ENCODE peak calls at places on chromosomes 13 and 19, in five cellular contexts. One of them, this sample, is unnamed.

GRCh38 chr13:50365300-50365682 is 350.0 kb downstream of the KCNRG start:
- DNase-seq in H1: no peak
- DNase-seq in WTC11: no peak
- DNase-seq in K562: no peak
- DNase-seq in A549: no peak
- DNase-seq in this sample: peak

GRCh38 chr19:7478173-7478842 is 10.5 kb downstream of the PEX11G start:
- DNase-seq in A549: no peak
- DNase-seq in H1: no peak
- DNase-seq in WTC11: no peak
- DNase-seq in K562: no peak
- DNase-seq in this sample: no peak

GRCh38 chr13:110307697-110308376 is 753 bp downstream of the COL4A2 start:
- DNase-seq in A549: peak
- DNase-seq in K562: no peak
- DNase-seq in WTC11: peak
- DNase-seq in H1: peak
- DNase-seq in this sample: peak

GRCh38 chr13:57996717-57997116 is 365.2 kb downstream of the PCDH17 start:
- DNase-seq in A549: no peak
- DNase-seq in WTC11: no peak
- DNase-seq in H1: no peak
- DNase-seq in K562: no peak
- DNase-seq in this sample: no peak

GRCh38 chr13:47025791-47026419 is 129.1 kb upstream of the HTR2A start:
- DNase-seq in K562: no peak
- DNase-seq in WTC11: no peak
- DNase-seq in A549: no peak
- DNase-seq in H1: no peak
- DNase-seq in this sample: no peak

GRCh38 chr19:56689198-56689597 is 17.6 kb upstream of the ZNF835 start:
- DNase-seq in WTC11: no peak
- DNase-seq in A549: no peak
- DNase-seq in K562: no peak
- DNase-seq in H1: no peak
- DNase-seq in this sample: no peak

GRCh38 chr13:106467406-106468122 is 67.9 kb downstream of the EFNB2 start:
- DNase-seq in WTC11: no peak
- DNase-seq in K562: no peak
- DNase-seq in H1: no peak
- DNase-seq in A549: no peak
- DNase-seq in this sample: no peak

GRCh38 chr19:32669205-32669785 is 5.7 kb downstream of the ANKRD27 start:
- DNase-seq in H1: no peak
- DNase-seq in A549: no peak
- DNase-seq in WTC11: no peak
- DNase-seq in K562: no peak
- DNase-seq in this sample: no peak

GRCh38 chr13:45021250-45021649 is 31.9 kb downstream of the GPALPP1 start:
- DNase-seq in WTC11: no peak
- DNase-seq in H1: no peak
- DNase-seq in A549: no peak
- DNase-seq in K562: no peak
- DNase-seq in this sample: no peak

GRCh38 chr13:106393776-106394175 is 141.7 kb downstream of the EFNB2 start:
- DNase-seq in K562: no peak
- DNase-seq in H1: no peak
- DNase-seq in A549: no peak
- DNase-seq in WTC11: no peak
- DNase-seq in this sample: no peak

GRCh38 chr19:51258165-51258564 is 7.3 kb downstream of the SIGLECL1 start:
- DNase-seq in K562: no peak
- DNase-seq in H1: no peak
- DNase-seq in WTC11: no peak
- DNase-seq in A549: no peak
- DNase-seq in this sample: no peak

GRCh38 chr19:51093510-51094345 is 11.0 kb upstream of the KLK14 start:
- DNase-seq in WTC11: no peak
- DNase-seq in K562: no peak
- DNase-seq in A549: no peak
- DNase-seq in H1: no peak
- DNase-seq in this sample: no peak

GRCh38 chr19:51485960-51486359 is 7.6 kb downstream of the CEACAM18 start:
- DNase-seq in K562: no peak
- DNase-seq in A549: no peak
- DNase-seq in H1: no peak
- DNase-seq in WTC11: no peak
- DNase-seq in this sample: no peak

GRCh38 chr13:20911037-20911436 is 8.5 kb upstream of the XPO4 start:
- DNase-seq in H1: no peak
- DNase-seq in A549: no peak
- DNase-seq in K562: no peak
- DNase-seq in WTC11: no peak
- DNase-seq in this sample: no peak

GRCh38 chr19:18481505-18482222 is 40.2 kb downstream of the ELL start:
- DNase-seq in K562: no peak
- DNase-seq in H1: no peak
- DNase-seq in A549: no peak
- DNase-seq in WTC11: no peak
- DNase-seq in this sample: no peak

GRCh38 chr13:66558511-66558910 is 671.6 kb downstream of the PCDH9 start:
- DNase-seq in WTC11: no peak
- DNase-seq in A549: no peak
- DNase-seq in H1: no peak
- DNase-seq in K562: no peak
- DNase-seq in this sample: no peak

GRCh38 chr13:74288361-74288911 is 154.2 kb upstream of the KLF12 start:
- DNase-seq in A549: no peak
- DNase-seq in H1: peak
- DNase-seq in K562: no peak
- DNase-seq in WTC11: peak
- DNase-seq in this sample: peak

GRCh38 chr19:6761053-6761676 is 6.1 kb downstream of the SH2D3A start:
- DNase-seq in A549: peak
- DNase-seq in WTC11: no peak
- DNase-seq in H1: no peak
- DNase-seq in K562: peak
- DNase-seq in this sample: no peak

GRCh38 chr19:35673121-35673804 is 6.9 kb downstream of the UPK1A start:
- DNase-seq in H1: peak
- DNase-seq in WTC11: peak
- DNase-seq in A549: peak
- DNase-seq in K562: peak
- DNase-seq in this sample: peak

GRCh38 chr19:1131718-1132552 is 28.1 kb downstream of the GPX4 start:
- DNase-seq in H1: no peak
- DNase-seq in K562: peak
- DNase-seq in A549: peak
- DNase-seq in WTC11: peak
- DNase-seq in this sample: peak
- TF ChIP-seq MAX in H1: no peak
- TF ChIP-seq MAX in K562: no peak
- TF ChIP-seq MAX in A549: no peak
- TF ChIP-seq MAX in WTC11: no peak
- TF ChIP-seq MAX in this sample: no peak

GRCh38 chr19:2527716-2528115 is 51.8 kb downstream of the GADD45B start:
- DNase-seq in WTC11: no peak
- DNase-seq in K562: no peak
- DNase-seq in H1: no peak
- DNase-seq in A549: no peak
- DNase-seq in this sample: no peak

GRCh38 chr19:2524361-2524839 is 48.5 kb downstream of the GADD45B start:
- DNase-seq in H1: no peak
- DNase-seq in K562: no peak
- DNase-seq in A549: no peak
- DNase-seq in WTC11: no peak
- DNase-seq in this sample: no peak

GRCh38 chr19:2524840-2525723 is 49.2 kb downstream of the GADD45B start:
- DNase-seq in WTC11: no peak
- DNase-seq in H1: no peak
- DNase-seq in K562: no peak
- DNase-seq in A549: peak
- DNase-seq in this sample: no peak

GRCh38 chr19:2527171-2527570 is 51.2 kb downstream of the GADD45B start:
- DNase-seq in K562: no peak
- DNase-seq in A549: no peak
- DNase-seq in WTC11: no peak
- DNase-seq in H1: no peak
- DNase-seq in this sample: no peak

DNA sequence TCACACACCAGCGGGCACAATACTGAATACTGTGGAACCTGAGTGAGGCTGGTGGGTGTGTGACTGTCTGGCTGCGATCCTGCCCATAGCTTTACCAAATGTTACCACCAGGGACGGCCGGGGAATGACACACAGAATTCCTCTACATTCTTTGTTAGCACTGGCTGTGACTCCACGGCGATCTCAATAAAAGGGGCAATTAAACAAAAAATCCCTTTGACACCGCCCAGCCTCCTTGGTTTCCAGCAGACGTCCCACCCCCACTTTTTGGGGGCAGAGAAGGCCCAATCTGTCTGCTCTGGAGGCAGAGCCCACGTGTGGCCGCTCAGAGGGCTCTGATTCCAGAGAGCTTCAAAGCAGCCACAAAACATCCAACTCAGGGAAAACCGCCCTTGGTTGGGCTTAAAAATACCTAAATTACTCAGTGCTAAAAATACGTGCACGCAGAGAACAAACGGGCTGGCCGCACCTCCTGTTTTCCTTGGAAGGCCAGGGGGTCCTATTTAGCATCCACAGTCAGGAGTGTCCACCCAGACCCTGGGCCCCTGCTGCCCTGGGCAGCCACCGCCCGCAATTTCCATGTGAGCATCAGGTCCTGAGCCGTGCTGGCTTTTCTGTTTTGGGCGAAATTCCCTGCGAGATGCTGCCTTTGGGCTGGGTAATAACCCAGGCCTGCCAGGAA is 47.8 kb downstream of the GADD45B start:
- DNase-seq in WTC11: no peak
- DNase-seq in K562: peak
- DNase-seq in H1: no peak
- DNase-seq in A549: peak
- DNase-seq in this sample: no peak
- TF ChIP-seq JUN in WTC11: no peak
- TF ChIP-seq JUN in K562: no peak
- TF ChIP-seq JUN in H1: no peak
- TF ChIP-seq JUN in A549: no peak
- TF ChIP-seq JUN in this sample: no peak

GRCh38 chr19:11414544-11414943 is 4.6 kb downstream of the RGL3 start:
- DNase-seq in WTC11: no peak
- DNase-seq in H1: no peak
- DNase-seq in K562: peak
- DNase-seq in A549: no peak
- DNase-seq in this sample: no peak
- TF ChIP-seq MAX in WTC11: no peak
- TF ChIP-seq MAX in H1: no peak
- TF ChIP-seq MAX in K562: no peak
- TF ChIP-seq MAX in A549: no peak
- TF ChIP-seq MAX in this sample: no peak

GRCh38 chr19:16074488-16075365 is 1.6 kb upstream of the TPM4 start:
- DNase-seq in WTC11: no peak
- DNase-seq in A549: no peak
- DNase-seq in K562: no peak
- DNase-seq in H1: peak
- DNase-seq in this sample: no peak
- TF ChIP-seq JUN in WTC11: no peak
- TF ChIP-seq JUN in A549: no peak
- TF ChIP-seq JUN in K562: no peak
- TF ChIP-seq JUN in H1: no peak
- TF ChIP-seq JUN in this sample: no peak

DNA sequence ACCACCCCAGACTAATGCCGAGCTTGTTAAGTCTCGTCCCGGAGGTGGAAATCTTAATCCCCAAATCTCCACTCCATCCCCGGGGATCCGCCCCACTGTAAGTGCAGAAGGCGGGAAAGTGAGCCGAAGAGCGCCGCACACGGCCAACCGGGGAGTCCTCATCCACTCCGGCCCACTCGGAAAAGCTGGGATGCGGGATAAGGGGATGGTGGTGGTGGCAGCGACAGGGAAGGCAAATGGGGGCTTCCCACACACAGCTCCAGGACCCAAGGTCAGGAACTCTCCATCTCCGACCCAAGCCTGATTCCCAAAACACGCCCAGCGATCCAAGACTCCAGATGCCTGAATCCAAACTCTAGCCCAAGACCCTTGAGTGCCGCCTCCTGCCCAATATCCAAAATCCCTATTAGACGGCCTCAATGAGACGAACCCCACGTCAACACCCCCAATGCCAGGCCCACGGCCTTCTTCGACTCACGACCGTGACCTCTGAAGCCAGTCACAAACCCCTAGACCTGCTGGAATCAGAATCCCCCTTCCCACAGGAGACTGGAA is 481 bp downstream of the FBL start:
- DNase-seq in H1: no peak
- DNase-seq in A549: no peak
- DNase-seq in K562: peak
- DNase-seq in WTC11: no peak
- DNase-seq in this sample: no peak
- TF ChIP-seq MAX in H1: no peak
- TF ChIP-seq MAX in A549: no peak
- TF ChIP-seq MAX in K562: no peak
- TF ChIP-seq MAX in WTC11: no peak
- TF ChIP-seq MAX in this sample: no peak

GRCh38 chr19:29714953-29715694 is at the start of gene C19orf12:
- DNase-seq in A549: peak
- DNase-seq in H1: peak
- DNase-seq in K562: peak
- DNase-seq in WTC11: peak
- DNase-seq in this sample: peak
- TF ChIP-seq JUN in A549: peak
- TF ChIP-seq JUN in H1: no peak
- TF ChIP-seq JUN in K562: no peak
- TF ChIP-seq JUN in WTC11: no peak
- TF ChIP-seq JUN in this sample: no peak

GRCh38 chr19:45424191-45425058 is 708 bp upstream of the ERCC1 start:
- DNase-seq in A549: peak
- DNase-seq in H1: peak
- DNase-seq in WTC11: peak
- DNase-seq in K562: peak
- DNase-seq in this sample: peak

GRCh38 chr19:45423589-45424190 is at the start of gene ERCC1:
- DNase-seq in H1: peak
- DNase-seq in WTC11: peak
- DNase-seq in A549: peak
- DNase-seq in K562: peak
- DNase-seq in this sample: peak

GRCh38 chr19:45423033-45423588 is 606 bp downstream of the ERCC1 start:
- DNase-seq in H1: no peak
- DNase-seq in WTC11: no peak
- DNase-seq in A549: no peak
- DNase-seq in K562: no peak
- DNase-seq in this sample: no peak

GRCh38 chr19:45428385-45429231 is 4.9 kb upstream of the ERCC1 start:
- DNase-seq in K562: peak
- DNase-seq in H1: peak
- DNase-seq in A549: no peak
- DNase-seq in WTC11: peak
- DNase-seq in this sample: peak
- TF ChIP-seq MAX in K562: no peak
- TF ChIP-seq MAX in H1: no peak
- TF ChIP-seq MAX in A549: peak
- TF ChIP-seq MAX in WTC11: peak
- TF ChIP-seq MAX in this sample: no peak

This sample was measured in endothelial cell of umbilical vein.